ENCODE peak calls at places on chromosomes 11 and 22, in four cellular contexts. K, S, F and P are unnamed samples.
A peak's percentile ranks its signal among the peaks of the same experiment; 100 is the strongest.

GRCh38 chr11:65113361-65113756 is 1.7 kb downstream of the TM7SF2 start:
- DNase-seq in K (no peak), S (no peak), F (no peak), P (no peak)

GRCh38 chr11:102592634-102593581 is 32.2 kb downstream of the MMP20 start:
- DNase-seq in K (peak; percentile 26), S (peak; percentile 63), F (no peak), P (no peak)

GRCh38 chr11:10488581-10489443 is 33.7 kb downstream of the AMPD3 start:
- DNase-seq in K (no peak), S (peak; percentile 89), F (peak; percentile 55), P (peak; percentile 66)

GRCh38 chr11:64652586-64653387 is 61.8 kb downstream of the SLC22A12 start:
- DNase-seq in K (peak; percentile 42), S (peak; percentile 74), F (peak; percentile 83), P (peak; percentile 85)

GRCh38 chr11:12598330-12599256 is 75.6 kb upstream of the TEAD1 start:
- DNase-seq in K (peak; percentile 76), S (peak; percentile 30), F (no peak), P (no peak)

GRCh38 chr22:49618689-49618953 is 209.1 kb downstream of the BRD1 start:
- DNase-seq in K (no peak), S (no peak), F (no peak), P (no peak)

GRCh38 chr11:104191124-104191523 is 27.2 kb upstream of the PDGFD start:
- DNase-seq in K (peak; percentile 67), S (no peak), F (no peak), P (no peak)

GRCh38 chr11:72039108-72039850 is 40.6 kb downstream of the IL18BP start:
- DNase-seq in K (peak; percentile 28), S (no peak), F (no peak), P (no peak)

GRCh38 chr22:18152519-18152918 is 2.5 kb downstream of the USP18 start:
- DNase-seq in K (no peak), S (no peak), F (peak; percentile 92), P (peak; percentile 80)

GRCh38 chr11:93993747-93994146 is 27.4 kb upstream of the HEPHL1 start:
- DNase-seq in K (no peak), S (no peak), F (no peak), P (no peak)

GRCh38 chr11:22244986-22245592 is 52.2 kb downstream of the ANO5 start:
- DNase-seq in K (peak; percentile 29), S (peak; percentile 43), F (peak; percentile 24), P (peak; percentile 12)

DNA sequence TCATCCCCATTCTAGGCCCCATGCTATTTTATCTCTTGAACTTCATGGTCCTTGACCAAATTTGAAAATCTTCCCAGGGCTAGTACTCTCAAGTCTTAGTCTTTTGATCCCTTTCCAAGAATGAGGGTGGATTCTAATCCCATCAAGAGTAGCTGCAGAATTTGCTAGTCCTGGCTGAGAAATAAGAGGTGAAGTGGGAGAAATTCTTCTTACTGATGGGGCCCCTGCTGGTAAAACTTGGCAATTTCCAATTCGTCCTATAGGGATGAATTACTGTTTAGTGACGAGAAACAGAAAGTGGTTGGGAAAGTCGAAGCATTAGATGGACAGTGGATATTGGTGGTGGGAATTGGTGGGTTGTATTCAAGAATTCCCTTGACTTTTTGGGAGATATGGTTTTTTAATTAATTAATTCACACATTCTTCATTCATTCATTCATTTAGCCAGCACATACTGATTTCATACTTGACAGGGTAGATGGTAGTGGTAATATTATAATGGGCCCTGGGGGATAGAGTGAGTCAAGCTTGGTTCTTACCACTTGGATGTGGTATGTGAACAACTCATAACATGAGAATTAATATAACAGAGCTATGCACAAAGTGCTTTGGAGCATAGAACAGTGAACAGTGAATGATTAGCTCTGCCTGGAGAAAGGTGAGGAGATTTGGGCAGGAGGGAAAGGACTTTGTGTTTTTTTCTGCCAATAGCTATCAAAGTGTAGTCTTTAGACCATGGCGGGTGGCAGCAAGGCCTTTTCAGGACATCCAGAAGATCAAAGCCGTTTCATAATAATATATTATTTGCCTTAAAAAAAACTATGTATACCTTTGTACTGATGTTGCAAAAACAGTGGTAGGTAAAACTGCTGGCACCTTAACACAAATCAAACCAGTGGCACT is 103.8 kb downstream of the STIM1 start:
- DNase-seq in K (peak; percentile 81), S (peak; percentile 31), F (no peak), P (peak; percentile 25)
- TF ChIP-seq CTCF in K (peak; percentile 29), S (no peak), F (no peak), P (peak; percentile 12)

GRCh38 chr11:118789501-118790356 is 1.2 kb downstream of the DDX6 start:
- DNase-seq in K (peak; percentile 25), S (peak; percentile 34), F (peak; percentile 55), P (peak; percentile 56)

GRCh38 chr11:118791961-118792578 is 1.1 kb upstream of the DDX6 start:
- DNase-seq in K (no peak), S (no peak), F (peak; percentile 51), P (peak; percentile 44)

GRCh38 chr11:118792642-118793124 is 1.7 kb upstream of the DDX6 start:
- DNase-seq in K (peak; percentile 93), S (peak; percentile 60), F (peak; percentile 87), P (peak; percentile 85)

GRCh38 chr11:118791015-118791960 is at the start of gene DDX6:
- DNase-seq in K (peak; percentile 89), S (peak; percentile 85), F (peak; percentile 93), P (peak; percentile 91)

GRCh38 chr11:118790357-118791014 is 478 bp downstream of the DDX6 start:
- DNase-seq in K (peak; percentile 57), S (peak; percentile 58), F (peak; percentile 67), P (peak; percentile 62)
- TF ChIP-seq CTCF in K (peak; percentile 57), S (peak; percentile 45), F (peak; percentile 39), P (peak; percentile 52)

GRCh38 chr11:62171261-62171723 is 18.7 kb upstream of the SCGB1D1 start:
- DNase-seq in K (peak; percentile 56), S (peak; percentile 87), F (peak; percentile 64), P (peak; percentile 57)
- TF ChIP-seq CTCF in K (peak; percentile 72), S (peak; percentile 62), F (peak; percentile 61), P (peak; percentile 66)

GRCh38 chr11:45234306-45235006 is 51.7 kb downstream of the SYT13 start:
- DNase-seq in K (no peak), S (no peak), F (no peak), P (no peak)
- TF ChIP-seq CTCF in K (no peak), S (no peak), F (no peak), P (no peak)

GRCh38 chr11:123428221-123428631 is 1.8 kb upstream of the GRAMD1B start:
- DNase-seq in K (no peak), S (no peak), F (no peak), P (no peak)

GRCh38 chr11:123430736-123431356 is 777 bp downstream of the GRAMD1B start:
- DNase-seq in K (peak; percentile 47), S (no peak), F (peak; percentile 77), P (peak; percentile 69)

GRCh38 chr11:123429336-123429735 is 733 bp upstream of the GRAMD1B start:
- DNase-seq in K (peak; percentile 70), S (no peak), F (no peak), P (no peak)

GRCh38 chr11:123431619-123432018 is 1.6 kb downstream of the GRAMD1B start:
- DNase-seq in K (no peak), S (no peak), F (no peak), P (no peak)

GRCh38 chr11:123429851-123430735 is at the start of gene GRAMD1B:
- DNase-seq in K (peak; percentile 83), S (no peak), F (peak; percentile 80), P (peak; percentile 82)
- TF ChIP-seq CTCF in K (no peak), S (no peak), F (no peak), P (peak; percentile 37)